ENCODE peak calls at places on chromosomes 1 and 21, in five cellular contexts. E, O, S, P and Y are unnamed samples.

GRCh38 chr1:52551476-52552235 is 1.2 kb downstream of the TUT4 start:
- DNase-seq in S (no peak), P (no peak), O (no peak), E (peak), Y (peak)

GRCh38 chr1:245986404-245987221 is 520.5 kb downstream of the SMYD3 start:
- DNase-seq in S (no peak), E (peak), O (no peak), P (no peak), Y (no peak)

GRCh38 chr1:220430059-220430458 is 97.9 kb upstream of the MARK1 start:
- DNase-seq in P (no peak), O (no peak), E (no peak), S (no peak), Y (peak)

GRCh38 chr1:109933856-109934711 is 23.4 kb downstream of the CSF1 start:
- DNase-seq in S (no peak), P (no peak), E (peak), O (no peak), Y (no peak)

GRCh38 chr1:22673486-22674409 is 20.7 kb downstream of the C1QB start:
- DNase-seq in O (no peak), E (peak), P (no peak), S (no peak), Y (peak)

GRCh38 chr1:118842462-118843201 is 145.5 kb downstream of the TBX15 start:
- DNase-seq in S (no peak), E (no peak), O (no peak), P (no peak), Y (peak)

GRCh38 chr1:44484155-44484688 is 79.2 kb downstream of the RNF220 start:
- DNase-seq in P (no peak), E (peak), O (no peak), S (no peak), Y (no peak)

GRCh38 chr1:209835782-209836298 is 8.1 kb downstream of the UTP25 start:
- DNase-seq in S (no peak), P (no peak), E (peak), O (no peak), Y (no peak)

GRCh38 chr1:154398678-154399077 is 6.5 kb upstream of the IL6R start:
- DNase-seq in P (no peak), E (no peak), S (no peak), O (no peak), Y (no peak)

GRCh38 chr1:21922103-21923014 is 14.8 kb downstream of the HSPG2 start:
- DNase-seq in E (no peak), P (no peak), O (no peak), S (no peak), Y (peak)

GRCh38 chr1:217614319-217614718 is 16.6 kb downstream of the GPATCH2 start:
- DNase-seq in P (no peak), E (no peak), O (no peak), S (no peak), Y (no peak)

GRCh38 chr21:44982558-44983244 is 42.9 kb downstream of the SLX9 start:
- DNase-seq in S (no peak), E (peak), O (no peak), P (peak), Y (no peak)

GRCh38 chr1:113993072-113993471 is 13.8 kb downstream of the OLFML3 start:
- DNase-seq in O (no peak), P (no peak), S (no peak), E (no peak), Y (no peak)

GRCh38 chr21:46023126-46023985 is 41.8 kb downstream of the COL6A1 start:
- DNase-seq in E (no peak), S (no peak), P (no peak), O (no peak), Y (peak)

GRCh38 chr1:83901547-83902155 is 97.3 kb downstream of the TTLL7 start:
- DNase-seq in S (no peak), E (peak), P (no peak), O (no peak), Y (no peak)

GRCh38 chr21:44485254-44485793 is 30.0 kb downstream of the LRRC3 start:
- DNase-seq in E (no peak), P (no peak), O (no peak), S (no peak), Y (peak)

GRCh38 chr1:195981448-195982139 is 626.6 kb downstream of the KCNT2 start:
- DNase-seq in S (no peak), P (no peak), O (no peak), E (peak), Y (no peak)

GRCh38 chr1:84913025-84913892 is 20.3 kb upstream of the LPAR3 start:
- DNase-seq in E (no peak), S (no peak), P (no peak), O (no peak), Y (no peak)

GRCh38 chr1:178513278-178513983 is 522 bp downstream of the TEX35 start:
- DNase-seq in O (no peak), S (no peak), E (no peak), P (no peak), Y (no peak)

GRCh38 chr1:12760256-12760795 is 13.2 kb upstream of the PRAMEF12 start:
- DNase-seq in P (no peak), O (no peak), E (no peak), S (no peak), Y (peak)

GRCh38 chr1:111203681-111204210 is 3.3 kb upstream of the DENND2D start:
- DNase-seq in E (no peak), S (peak), O (peak), P (no peak), Y (peak)

GRCh38 chr1:201145816-201146215 is 8.5 kb downstream of the TMEM9 start:
- DNase-seq in O (no peak), S (no peak), P (no peak), E (no peak), Y (no peak)

GRCh38 chr1:153561401-153561985 is 4.2 kb downstream of the S100A2 start:
- DNase-seq in P (no peak), E (no peak), O (no peak), S (no peak), Y (no peak)

DNA sequence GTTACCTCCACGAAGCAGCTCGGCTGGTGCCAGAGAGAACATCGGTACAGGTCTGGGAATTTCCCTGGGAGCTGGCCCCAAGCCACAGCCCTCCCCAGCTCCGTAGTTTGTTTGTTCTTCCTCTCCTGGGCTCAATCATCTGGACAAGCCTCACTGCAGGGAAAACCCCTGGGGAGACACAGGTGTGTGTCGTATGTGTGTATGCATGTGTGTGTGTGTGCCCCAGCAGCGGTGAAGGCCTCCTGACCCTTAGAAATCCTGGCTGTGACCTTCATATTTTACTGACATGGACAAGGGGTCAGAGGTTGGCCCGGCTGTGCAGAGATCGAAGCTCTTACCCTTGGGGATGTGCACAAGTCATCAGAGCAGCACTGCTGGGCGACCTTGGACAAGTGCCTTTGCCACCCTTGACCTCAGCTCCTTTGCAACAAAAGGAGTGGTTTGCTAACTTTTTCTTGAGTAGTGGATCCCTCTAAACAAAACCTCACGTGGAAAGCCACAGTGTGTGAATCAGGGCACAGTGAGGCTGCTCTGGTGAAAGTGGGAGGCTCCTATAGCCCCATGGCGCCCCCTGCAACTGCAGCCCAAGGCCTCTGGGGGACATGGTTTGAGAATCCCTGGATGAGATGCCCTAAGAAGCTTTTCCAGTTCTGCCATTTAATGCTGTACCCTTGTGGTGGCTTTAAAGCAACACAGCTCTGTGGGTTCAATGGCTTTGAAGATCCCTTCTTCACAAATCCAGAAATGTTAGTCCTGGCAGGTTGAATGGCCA is 12.3 kb upstream of the IL22RA1 start:
- DNase-seq in E (no peak), P (no peak), S (no peak), O (peak), Y (no peak)
- TF ChIP-seq CTCF in E (peak), P (no peak), S (peak), O (peak), Y (peak)

DNA sequence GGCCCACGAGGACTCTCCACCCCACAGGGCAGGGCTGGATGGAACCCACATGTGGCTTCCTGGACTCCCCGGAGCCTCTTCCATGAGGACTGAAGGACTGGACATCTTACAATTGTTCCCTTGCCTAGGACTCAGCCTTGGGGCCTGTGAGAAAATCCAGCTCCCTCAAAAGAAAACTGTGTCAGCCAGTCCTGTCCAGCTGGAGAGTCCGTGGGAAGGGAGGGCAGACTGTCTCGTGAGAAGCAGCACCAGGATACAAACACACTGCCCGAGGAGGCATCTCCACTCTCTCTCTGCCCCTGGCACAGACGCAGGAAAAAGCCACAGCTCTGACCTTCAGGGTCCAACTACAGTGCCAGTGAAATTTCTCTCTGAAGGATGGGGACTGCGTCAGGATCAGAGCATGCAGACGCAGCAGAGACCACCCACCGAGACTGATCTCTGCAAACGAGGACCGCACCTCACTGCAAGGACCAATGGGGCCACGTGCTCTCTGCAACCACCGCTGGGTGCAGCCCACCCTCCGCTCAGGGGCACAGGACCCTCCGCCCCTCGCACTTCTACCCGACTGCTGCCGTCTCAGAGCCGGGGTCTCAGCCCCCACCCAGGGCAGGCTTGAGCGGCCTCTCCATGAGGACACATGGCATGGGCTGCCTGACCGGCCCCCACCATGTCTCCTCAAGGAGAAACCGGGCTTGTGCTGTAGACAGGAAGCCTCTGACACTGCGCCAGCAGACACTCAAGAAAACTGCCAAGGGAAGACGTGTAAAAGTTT is 130.0 kb downstream of the NPHP4 start:
- DNase-seq in P (no peak), S (no peak), E (no peak), O (no peak), Y (no peak)
- TF ChIP-seq CTCF in P (no peak), S (no peak), E (no peak), O (no peak), Y (no peak)

DNA sequence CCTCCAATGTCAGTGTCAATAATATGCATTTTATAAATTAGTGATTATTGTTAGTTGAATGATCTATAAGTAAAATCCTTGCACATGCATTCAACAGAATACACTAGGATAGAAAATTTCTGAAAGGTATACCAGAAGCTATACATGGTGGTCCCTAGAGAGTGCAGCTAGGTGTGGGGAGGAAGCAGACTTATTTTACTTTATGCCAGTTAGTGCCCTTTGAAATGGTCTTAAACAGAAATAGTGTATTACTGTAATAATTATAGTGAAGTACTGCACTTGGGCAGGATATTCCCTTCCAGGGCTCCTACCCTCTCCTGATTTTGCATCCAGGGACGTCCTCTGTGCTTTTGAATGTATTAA is 23.2 kb upstream of the WDR26 start:
- DNase-seq in O (no peak), S (no peak), E (no peak), P (no peak), Y (no peak)
- TF ChIP-seq CTCF in O (no peak), S (no peak), E (no peak), P (no peak), Y (no peak)

GRCh38 chr1:65459397-65459768 is 38.9 kb downstream of the LEPR start:
- DNase-seq in S (no peak), P (no peak), O (no peak), E (no peak), Y (no peak)
- TF ChIP-seq CTCF in S (peak), P (no peak), O (peak), E (peak), Y (peak)

GRCh38 chr1:8543965-8544364 is 226.1 kb downstream of the SLC45A1 start:
- DNase-seq in O (no peak), P (no peak), E (no peak), S (no peak), Y (no peak)

GRCh38 chr1:8545078-8545477 is 227.2 kb downstream of the SLC45A1 start:
- DNase-seq in E (no peak), S (no peak), O (no peak), P (no peak), Y (no peak)

GRCh38 chr1:8551057-8551456 is 233.1 kb downstream of the SLC45A1 start:
- DNase-seq in P (no peak), O (no peak), S (no peak), E (no peak), Y (no peak)

GRCh38 chr1:8544644-8545043 is 226.7 kb downstream of the SLC45A1 start:
- DNase-seq in P (no peak), S (no peak), O (no peak), E (no peak), Y (no peak)

DNA sequence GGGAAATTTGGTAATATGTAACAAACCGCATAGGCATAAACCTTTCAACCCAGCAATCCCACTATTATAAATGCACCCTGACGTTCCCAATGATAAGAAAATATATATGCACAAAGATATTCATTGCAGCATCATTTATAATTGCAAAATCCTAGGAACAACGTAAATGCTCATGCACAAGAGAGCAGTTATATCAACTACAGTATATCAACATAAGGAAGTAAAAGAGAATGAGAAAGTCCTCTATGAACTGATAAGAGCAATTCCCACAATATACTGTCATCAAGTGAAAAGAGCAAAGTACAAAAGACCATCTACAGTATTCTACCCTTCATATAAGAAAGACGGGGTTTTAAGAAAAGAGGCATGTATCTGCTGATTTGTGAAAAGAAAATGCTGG is 229.9 kb downstream of the SLC45A1 start:
- DNase-seq in P (no peak), E (no peak), O (no peak), S (no peak), Y (no peak)
- TF ChIP-seq CTCF in P (no peak), E (no peak), O (no peak), S (no peak), Y (no peak)

DNA sequence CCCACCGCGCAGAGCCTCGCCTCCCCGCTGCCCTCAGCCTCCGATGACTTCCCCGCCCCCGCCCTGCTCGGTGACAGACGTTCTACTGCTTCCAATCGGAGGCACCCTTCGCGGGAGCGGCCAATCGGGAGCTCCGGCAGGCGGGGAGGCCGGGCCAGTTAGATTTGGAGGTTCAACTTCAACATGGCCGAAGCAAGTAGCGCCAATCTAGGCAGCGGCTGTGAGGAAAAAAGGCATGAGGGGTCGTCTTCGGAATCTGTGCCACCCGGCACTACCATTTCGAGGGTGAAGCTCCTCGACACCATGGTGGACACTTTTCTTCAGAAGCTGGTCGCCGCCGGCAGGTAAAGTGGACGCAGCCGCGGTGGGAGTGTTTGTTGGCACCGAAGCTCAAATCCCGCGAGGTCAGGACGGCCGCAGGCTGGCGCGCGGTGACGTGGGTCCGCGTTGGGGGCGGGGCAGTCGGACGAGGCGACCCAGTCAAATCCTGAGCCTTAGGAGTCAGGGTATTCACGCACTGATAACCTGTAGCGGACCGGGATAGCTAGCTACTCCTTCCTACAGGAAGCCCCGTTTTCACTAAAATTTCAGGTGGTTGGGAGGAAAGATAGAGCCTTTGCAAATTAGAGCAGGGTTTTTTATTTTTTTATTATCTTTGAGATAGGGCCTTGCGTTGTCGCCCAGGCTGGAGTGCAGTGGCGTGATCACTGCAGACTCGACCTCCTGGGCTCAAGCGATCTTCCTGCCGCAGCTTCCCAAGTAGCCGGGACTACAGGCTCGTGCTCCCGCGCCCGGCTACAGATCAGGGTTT is at the start of gene PMF1:
- DNase-seq in P (peak), S (peak), O (peak), E (peak), Y (peak)
- TF ChIP-seq CTCF in P (no peak), S (no peak), O (no peak), E (no peak), Y (no peak)

DNA sequence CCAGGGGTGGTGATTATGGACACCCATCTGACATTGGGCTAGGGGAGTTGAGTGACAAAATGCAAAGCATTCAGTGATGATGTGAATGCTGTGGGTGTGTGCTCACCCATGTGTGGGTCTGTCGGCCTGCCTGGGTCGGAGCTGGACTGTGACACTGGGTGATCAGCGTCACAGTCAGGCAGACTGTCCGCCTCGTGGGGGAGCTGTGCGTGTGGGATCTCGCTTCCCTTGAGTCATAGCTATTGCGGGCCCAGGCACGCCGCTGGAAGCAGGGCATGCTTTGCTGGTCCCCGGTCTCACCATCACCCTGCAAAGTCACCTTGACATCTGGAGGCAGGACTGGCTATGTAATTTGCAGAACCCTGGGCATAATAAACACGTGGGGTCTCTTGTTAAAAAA is 156.9 kb upstream of the IGSF21 start:
- DNase-seq in O (no peak), P (no peak), E (no peak), S (no peak), Y (no peak)
- TF ChIP-seq CTCF in O (no peak), P (no peak), E (no peak), S (no peak), Y (no peak)

DNA sequence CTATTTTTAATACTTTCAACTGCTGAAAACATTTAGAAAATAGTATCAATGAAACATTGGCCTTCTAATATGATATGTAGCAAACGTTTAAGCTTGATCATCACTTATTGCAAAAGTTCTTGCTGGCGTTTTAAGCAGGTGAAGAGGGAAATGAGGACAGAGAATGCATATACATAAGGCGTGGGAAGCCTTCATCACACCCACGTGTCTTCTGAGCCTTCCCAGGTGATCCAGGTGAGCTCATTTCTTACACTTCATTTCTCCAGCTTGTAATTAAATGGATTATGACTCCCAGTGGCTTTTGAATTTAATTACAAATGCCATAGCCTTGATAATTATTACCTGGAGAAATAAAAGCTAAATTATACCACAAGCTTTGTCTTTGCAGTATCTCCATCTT is 1973.8 kb downstream of the MRPL39 start:
- DNase-seq in O (no peak), E (no peak), P (no peak), S (no peak), Y (no peak)
- TF ChIP-seq CTCF in O (no peak), E (no peak), P (no peak), S (no peak), Y (no peak)

GRCh38 chr1:20179369-20180172 is 6.3 kb upstream of the UBXN10 start:
- DNase-seq in P (no peak), O (no peak), E (no peak), S (no peak), Y (no peak)

GRCh38 chr1:20178634-20179368 is 7.1 kb upstream of the UBXN10 start:
- DNase-seq in O (no peak), P (no peak), E (no peak), S (no peak), Y (no peak)

GRCh38 chr1:20169932-20170331 is 16.0 kb upstream of the UBXN10 start:
- DNase-seq in E (no peak), O (no peak), P (no peak), S (no peak), Y (no peak)

GRCh38 chr1:20172033-20172588 is 13.8 kb upstream of the UBXN10 start:
- DNase-seq in S (no peak), P (no peak), O (no peak), E (no peak), Y (no peak)

GRCh38 chr1:20174937-20175666 is 10.8 kb upstream of the UBXN10 start:
- DNase-seq in O (no peak), S (no peak), P (no peak), E (no peak), Y (no peak)
- TF ChIP-seq CTCF in O (no peak), S (no peak), P (no peak), E (no peak), Y (no peak)